ENCODE peak calls at places on chromosome 19, in five cellular contexts. O is endothelial cell, U is Peyer's patch, T is foreskin keratinocyte, V is cardiac fibroblast. A is an unnamed sample.

GRCh38 chr19:52665529-52665928 is 27.4 kb upstream of the ZNF83 start:
- DNase-seq in U (no peak), T (peak), V (no peak), O (no peak), A (no peak)

GRCh38 chr19:10981496-10981895 is 20.7 kb downstream of the SMARCA4 start:
- DNase-seq in U (no peak), T (no peak), O (no peak), V (no peak), A (no peak)

GRCh38 chr19:5166262-5166661 is 174.3 kb downstream of the PTPRS start:
- DNase-seq in O (no peak), V (peak), T (peak), U (no peak), A (no peak)

GRCh38 chr19:11737964-11738745 is 591 bp downstream of the ZNF823 start:
- DNase-seq in O (peak), V (peak), U (peak), T (no peak), A (peak)

GRCh38 chr19:38303517-38304351 is at the start of gene C19orf33:
- DNase-seq in O (no peak), V (peak), U (peak), T (peak), A (no peak)

GRCh38 chr19:18101268-18101667 is 3.7 kb downstream of the MAST3 start:
- DNase-seq in V (no peak), T (no peak), O (no peak), U (no peak), A (no peak)

GRCh38 chr19:17655751-17656480 is 32.2 kb downstream of the UNC13A start:
- DNase-seq in U (no peak), V (no peak), T (no peak), O (no peak), A (no peak)

GRCh38 chr19:33649919-33650305 is 28.2 kb downstream of the CHST8 start:
- DNase-seq in U (no peak), T (no peak), O (no peak), V (no peak), A (no peak)

GRCh38 chr19:40519352-40520322 is 52.8 kb downstream of the SPTBN4 start:
- DNase-seq in V (peak), O (peak), U (no peak), T (peak), A (no peak)

GRCh38 chr19:40281381-40282208 is 3.5 kb downstream of the AKT2 start:
- DNase-seq in V (no peak), T (no peak), U (no peak), O (no peak), A (no peak)

GRCh38 chr19:50906217-50906616 is 5.0 kb downstream of the KLK4 start:
- DNase-seq in T (no peak), V (peak), U (no peak), O (peak), A (no peak)

GRCh38 chr19:6509118-6509971 is 7.2 kb upstream of the TUBB4A start:
- DNase-seq in U (no peak), T (no peak), O (no peak), V (no peak), A (no peak)

GRCh38 chr19:6086081-6086858 is 24.0 kb downstream of the RFX2 start:
- DNase-seq in V (peak), T (peak), O (no peak), U (no peak), A (no peak)

GRCh38 chr19:40717325-40717879 is 490 bp downstream of the ITPKC start:
- DNase-seq in U (peak), O (no peak), T (no peak), V (no peak), A (no peak)

GRCh38 chr19:16303755-16304154 is 20.9 kb upstream of the KLF2 start:
- DNase-seq in T (no peak), V (peak), U (no peak), O (no peak), A (no peak)

GRCh38 chr19:14632286-14632685 is 42.4 kb downstream of the ADGRE3 start:
- DNase-seq in V (peak), U (no peak), O (no peak), T (peak), A (no peak)

GRCh38 chr19:42023121-42023942 is 29.3 kb upstream of the ATP1A3 start:
- DNase-seq in V (peak), T (no peak), O (peak), U (no peak), A (no peak)

GRCh38 chr19:45472557-45473365 is 5.0 kb downstream of the FOSB start:
- DNase-seq in T (no peak), V (peak), O (no peak), U (no peak), A (peak)

GRCh38 chr19:51093066-51093465 is 10.4 kb upstream of the KLK14 start:
- DNase-seq in V (no peak), T (no peak), O (no peak), U (no peak), A (no peak)

GRCh38 chr19:4913996-4914735 is 4.9 kb downstream of the UHRF1 start:
- DNase-seq in U (no peak), V (no peak), T (no peak), O (no peak), A (no peak)

GRCh38 chr19:41912899-41913475 is 15.3 kb downstream of the ERFL start:
- DNase-seq in V (no peak), T (no peak), O (no peak), U (no peak), A (no peak)

GRCh38 chr19:48292798-48293197 is 22.9 kb downstream of the ZNF114 start:
- DNase-seq in V (peak), U (no peak), T (peak), O (no peak), A (no peak)

GRCh38 chr19:48290923-48291700 is 21.2 kb downstream of the ZNF114 start:
- DNase-seq in V (peak), T (peak), U (peak), O (peak), A (peak)

GRCh38 chr19:48295458-48295857 is 25.6 kb downstream of the ZNF114 start:
- DNase-seq in U (no peak), T (no peak), V (no peak), O (no peak), A (no peak)

GRCh38 chr19:48287748-48288147 is 17.9 kb downstream of the ZNF114 start:
- DNase-seq in V (no peak), U (no peak), T (no peak), O (no peak), A (no peak)

DNA sequence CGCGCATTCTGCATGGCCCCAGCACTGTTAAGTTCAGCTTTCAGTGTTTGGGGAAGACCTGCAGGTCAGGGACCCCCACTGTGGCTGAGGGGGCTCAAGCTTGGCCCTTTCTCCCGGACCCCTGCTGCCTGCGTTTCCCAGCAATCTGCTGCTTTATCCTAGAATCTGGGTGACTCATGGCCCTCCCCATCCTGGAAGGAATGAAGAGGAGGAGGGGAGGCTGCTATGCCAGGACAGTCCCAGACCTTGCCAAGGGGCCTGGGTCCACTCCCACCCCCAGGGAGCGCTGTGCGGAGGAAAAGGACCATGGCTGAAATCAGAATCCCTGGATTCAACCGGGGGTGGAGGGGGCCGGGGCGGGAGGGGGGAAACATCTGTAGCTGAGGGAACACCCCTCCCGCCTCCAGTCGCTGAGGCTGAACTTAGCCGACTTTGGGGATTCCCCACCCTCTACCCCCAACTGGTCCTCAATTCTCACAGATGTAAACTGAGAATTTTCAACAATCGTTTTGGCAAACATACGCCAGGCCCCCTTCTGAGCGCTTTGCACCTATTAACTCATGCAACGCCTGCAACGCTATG is 20.6 kb downstream of the ZNF114 start:
- DNase-seq in U (no peak), T (no peak), O (peak), V (peak), A (no peak)
- TF ChIP-seq CTCF in U (no peak), T (no peak), O (no peak), V (no peak), A (no peak)

GRCh38 chr19:29711584-29712132 is 3.4 kb downstream of the C19orf12 start:
- DNase-seq in V (no peak), T (no peak), O (no peak), U (no peak), A (no peak)
- TF ChIP-seq CTCF in V (no peak), T (no peak), O (no peak), U (no peak), A (no peak)

DNA sequence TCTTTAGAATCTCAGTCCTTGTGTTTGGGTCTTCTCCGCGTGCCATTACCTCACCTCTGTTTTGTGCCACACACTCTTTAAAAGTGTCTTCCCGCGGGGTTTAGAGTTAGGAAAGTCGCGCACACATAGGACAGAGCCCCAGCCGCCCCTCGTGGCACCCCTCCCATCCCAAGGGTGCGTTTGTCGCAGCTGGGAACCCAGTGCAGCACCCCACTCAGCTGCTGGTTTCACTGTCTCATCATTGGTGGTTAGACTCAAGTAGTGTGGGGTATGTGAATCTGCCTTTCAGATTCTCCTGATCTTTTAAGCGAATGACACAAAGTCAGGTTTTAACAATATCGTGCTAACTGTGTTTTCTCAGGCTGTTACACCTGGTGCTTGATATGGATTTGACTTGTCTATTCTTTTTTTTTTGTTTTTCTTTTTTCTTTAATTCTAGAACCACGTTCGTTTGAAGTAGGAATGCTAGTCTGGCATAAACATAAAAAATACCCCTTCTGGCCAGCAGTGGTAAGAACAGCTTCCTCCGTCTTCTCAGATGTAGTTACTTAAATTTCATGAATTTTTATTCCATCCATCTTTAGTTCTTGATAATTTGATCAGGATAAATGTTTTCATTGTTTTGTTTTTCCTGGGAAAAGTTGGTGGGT is 19.5 kb upstream of the NDUFS7 start:
- DNase-seq in V (peak), O (no peak), T (no peak), U (no peak), A (no peak)
- TF ChIP-seq CTCF in V (peak), O (peak), T (peak), U (no peak), A (peak)

GRCh38 chr19:1324249-1324791 is 38.6 kb downstream of the EFNA2 start:
- DNase-seq in V (no peak), U (no peak), O (no peak), T (no peak), A (no peak)

GRCh38 chr19:1322198-1322981 is 36.7 kb downstream of the EFNA2 start:
- DNase-seq in V (no peak), T (no peak), O (no peak), U (no peak), A (no peak)

GRCh38 chr19:1327125-1327524 is 41.5 kb downstream of the EFNA2 start:
- DNase-seq in T (no peak), O (no peak), U (no peak), V (no peak), A (no peak)

GRCh38 chr19:1325568-1326294 is 40.1 kb downstream of the EFNA2 start:
- DNase-seq in O (no peak), U (no peak), T (no peak), V (no peak), A (no peak)

GRCh38 chr19:1324792-1325567 is 39.3 kb downstream of the EFNA2 start:
- DNase-seq in T (peak), V (peak), U (peak), O (peak), A (peak)
- TF ChIP-seq CTCF in T (no peak), V (no peak), U (no peak), O (no peak), A (no peak)